ENCODE peak calls at places on chromosome 14, in nine cellular contexts. One of them, this sample, is unnamed.

GRCh38 chr14:105021656-105022275 is 883 bp upstream of the CDCA4 start:
- DNase-seq in tibial artery: no peak
- DNase-seq in activated B cell treated with CpG ODN at 0.5 μM for 24 hours: no peak
- DNase-seq in GM10248: no peak
- DNase-seq in kidney: peak
- DNase-seq in nephron progenitor cell: peak
- DNase-seq in AG09319: no peak
- DNase-seq in WTC11: peak
- DNase-seq in progenitor cell of endocrine pancreas: peak
- DNase-seq in this sample: no peak

GRCh38 chr14:22976620-22977433 is 5.5 kb downstream of the AJUBA start:
- DNase-seq in GM10248: no peak
- DNase-seq in nephron progenitor cell: no peak
- DNase-seq in AG09319: no peak
- DNase-seq in WTC11: no peak
- DNase-seq in tibial artery: no peak
- DNase-seq in progenitor cell of endocrine pancreas: no peak
- DNase-seq in activated B cell treated with CpG ODN at 0.5 μM for 24 hours: no peak
- DNase-seq in kidney: no peak
- DNase-seq in this sample: no peak

GRCh38 chr14:56172571-56172971 is 54.4 kb downstream of the PELI2 start:
- DNase-seq in kidney: no peak
- DNase-seq in GM10248: no peak
- DNase-seq in WTC11: no peak
- DNase-seq in AG09319: peak
- DNase-seq in tibial artery: no peak
- DNase-seq in activated B cell treated with CpG ODN at 0.5 μM for 24 hours: no peak
- DNase-seq in nephron progenitor cell: no peak
- DNase-seq in progenitor cell of endocrine pancreas: no peak
- DNase-seq in this sample: no peak

GRCh38 chr14:105313381-105314286 is 914 bp upstream of the PACS2 start:
- DNase-seq in WTC11: peak
- DNase-seq in activated B cell treated with CpG ODN at 0.5 μM for 24 hours: no peak
- DNase-seq in progenitor cell of endocrine pancreas: peak
- DNase-seq in tibial artery: peak
- DNase-seq in nephron progenitor cell: peak
- DNase-seq in GM10248: no peak
- DNase-seq in kidney: no peak
- DNase-seq in AG09319: no peak
- DNase-seq in this sample: no peak

GRCh38 chr14:77804592-77804991 is 4.7 kb downstream of the ADCK1 start:
- DNase-seq in tibial artery: no peak
- DNase-seq in AG09319: no peak
- DNase-seq in WTC11: peak
- DNase-seq in GM10248: peak
- DNase-seq in activated B cell treated with CpG ODN at 0.5 μM for 24 hours: no peak
- DNase-seq in progenitor cell of endocrine pancreas: no peak
- DNase-seq in kidney: no peak
- DNase-seq in nephron progenitor cell: no peak
- DNase-seq in this sample: peak

GRCh38 chr14:99374964-99375363 is 103.0 kb upstream of the BCL11B start:
- DNase-seq in nephron progenitor cell: no peak
- DNase-seq in tibial artery: no peak
- DNase-seq in kidney: no peak
- DNase-seq in AG09319: no peak
- DNase-seq in WTC11: no peak
- DNase-seq in progenitor cell of endocrine pancreas: no peak
- DNase-seq in activated B cell treated with CpG ODN at 0.5 μM for 24 hours: no peak
- DNase-seq in GM10248: no peak
- DNase-seq in this sample: no peak

GRCh38 chr14:83047436-83047835 is 1513.8 kb upstream of the SEL1L start:
- DNase-seq in GM10248: no peak
- DNase-seq in kidney: no peak
- DNase-seq in tibial artery: no peak
- DNase-seq in WTC11: no peak
- DNase-seq in activated B cell treated with CpG ODN at 0.5 μM for 24 hours: no peak
- DNase-seq in nephron progenitor cell: no peak
- DNase-seq in progenitor cell of endocrine pancreas: no peak
- DNase-seq in AG09319: no peak
- DNase-seq in this sample: no peak

GRCh38 chr14:50335989-50336391 is 23.9 kb downstream of the DMAC2L start:
- DNase-seq in GM10248: peak
- DNase-seq in activated B cell treated with CpG ODN at 0.5 μM for 24 hours: no peak
- DNase-seq in AG09319: no peak
- DNase-seq in WTC11: no peak
- DNase-seq in progenitor cell of endocrine pancreas: no peak
- DNase-seq in kidney: peak
- DNase-seq in nephron progenitor cell: peak
- DNase-seq in tibial artery: no peak
- DNase-seq in this sample: peak

GRCh38 chr14:75125617-75126016 is 1.2 kb downstream of the NEK9 start:
- DNase-seq in activated B cell treated with CpG ODN at 0.5 μM for 24 hours: no peak
- DNase-seq in nephron progenitor cell: no peak
- DNase-seq in WTC11: no peak
- DNase-seq in GM10248: no peak
- DNase-seq in kidney: no peak
- DNase-seq in progenitor cell of endocrine pancreas: no peak
- DNase-seq in AG09319: no peak
- DNase-seq in tibial artery: no peak
- DNase-seq in this sample: no peak

GRCh38 chr14:73242274-73242960 is 5.1 kb downstream of the PAPLN start:
- DNase-seq in progenitor cell of endocrine pancreas: no peak
- DNase-seq in kidney: no peak
- DNase-seq in GM10248: no peak
- DNase-seq in AG09319: no peak
- DNase-seq in activated B cell treated with CpG ODN at 0.5 μM for 24 hours: no peak
- DNase-seq in nephron progenitor cell: no peak
- DNase-seq in tibial artery: no peak
- DNase-seq in WTC11: no peak
- DNase-seq in this sample: peak

GRCh38 chr14:58882577-58883018 is 244.8 kb downstream of the DACT1 start:
- DNase-seq in activated B cell treated with CpG ODN at 0.5 μM for 24 hours: no peak
- DNase-seq in tibial artery: no peak
- DNase-seq in AG09319: peak
- DNase-seq in WTC11: no peak
- DNase-seq in nephron progenitor cell: peak
- DNase-seq in progenitor cell of endocrine pancreas: no peak
- DNase-seq in kidney: no peak
- DNase-seq in GM10248: no peak
- DNase-seq in this sample: no peak

GRCh38 chr14:58881433-58881832 is 243.7 kb downstream of the DACT1 start:
- DNase-seq in progenitor cell of endocrine pancreas: no peak
- DNase-seq in GM10248: no peak
- DNase-seq in WTC11: no peak
- DNase-seq in tibial artery: no peak
- DNase-seq in AG09319: no peak
- DNase-seq in activated B cell treated with CpG ODN at 0.5 μM for 24 hours: no peak
- DNase-seq in kidney: no peak
- DNase-seq in nephron progenitor cell: no peak
- DNase-seq in this sample: no peak

GRCh38 chr14:58878740-58879139 is 241.0 kb downstream of the DACT1 start:
- DNase-seq in kidney: no peak
- DNase-seq in GM10248: no peak
- DNase-seq in tibial artery: no peak
- DNase-seq in nephron progenitor cell: no peak
- DNase-seq in WTC11: no peak
- DNase-seq in progenitor cell of endocrine pancreas: no peak
- DNase-seq in AG09319: no peak
- DNase-seq in activated B cell treated with CpG ODN at 0.5 μM for 24 hours: no peak
- DNase-seq in this sample: no peak

GRCh38 chr14:58887931-58888330 is 250.2 kb downstream of the DACT1 start:
- DNase-seq in kidney: no peak
- DNase-seq in WTC11: no peak
- DNase-seq in AG09319: no peak
- DNase-seq in GM10248: no peak
- DNase-seq in tibial artery: no peak
- DNase-seq in nephron progenitor cell: no peak
- DNase-seq in activated B cell treated with CpG ODN at 0.5 μM for 24 hours: no peak
- DNase-seq in progenitor cell of endocrine pancreas: no peak
- DNase-seq in this sample: no peak

DNA sequence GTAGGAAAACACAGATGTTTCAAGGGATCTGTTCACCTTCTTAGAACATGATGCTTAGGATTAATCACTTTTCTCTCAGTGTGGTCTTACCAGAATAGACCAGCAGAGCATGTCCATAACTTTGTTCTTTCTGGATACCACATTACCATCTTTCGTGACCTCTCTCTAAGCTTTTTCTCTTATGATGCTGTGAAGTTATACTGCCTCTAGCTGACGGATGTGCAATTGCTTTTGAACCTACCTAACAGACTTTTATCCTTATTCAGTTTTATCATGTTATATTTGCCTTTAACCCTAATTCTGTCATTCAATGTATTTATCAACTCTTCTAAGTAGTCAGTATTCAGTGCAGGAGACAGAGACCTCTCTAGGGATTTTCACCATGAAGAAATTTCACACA is 246.7 kb downstream of the DACT1 start:
- DNase-seq in GM10248: no peak
- DNase-seq in nephron progenitor cell: no peak
- DNase-seq in WTC11: no peak
- DNase-seq in activated B cell treated with CpG ODN at 0.5 μM for 24 hours: no peak
- DNase-seq in kidney: no peak
- DNase-seq in tibial artery: no peak
- DNase-seq in AG09319: no peak
- DNase-seq in progenitor cell of endocrine pancreas: no peak
- DNase-seq in this sample: no peak
- TF ChIP-seq CTCF in GM10248: peak
- TF ChIP-seq CTCF in nephron progenitor cell: no peak
- TF ChIP-seq CTCF in WTC11: no peak
- TF ChIP-seq CTCF in activated B cell treated with CpG ODN at 0.5 μM for 24 hours: no peak
- TF ChIP-seq CTCF in kidney: no peak
- TF ChIP-seq CTCF in tibial artery: no peak
- TF ChIP-seq CTCF in AG09319: no peak
- TF ChIP-seq CTCF in progenitor cell of endocrine pancreas: peak
- TF ChIP-seq CTCF in this sample: no peak

GRCh38 chr14:32513571-32514009 is 184.5 kb downstream of the AKAP6 start:
- DNase-seq in progenitor cell of endocrine pancreas: no peak
- DNase-seq in AG09319: no peak
- DNase-seq in tibial artery: no peak
- DNase-seq in activated B cell treated with CpG ODN at 0.5 μM for 24 hours: no peak
- DNase-seq in WTC11: no peak
- DNase-seq in GM10248: no peak
- DNase-seq in nephron progenitor cell: no peak
- DNase-seq in kidney: no peak
- DNase-seq in this sample: no peak
- TF ChIP-seq CTCF in progenitor cell of endocrine pancreas: peak
- TF ChIP-seq CTCF in AG09319: peak
- TF ChIP-seq CTCF in tibial artery: peak
- TF ChIP-seq CTCF in activated B cell treated with CpG ODN at 0.5 μM for 24 hours: no peak
- TF ChIP-seq CTCF in WTC11: peak
- TF ChIP-seq CTCF in GM10248: peak
- TF ChIP-seq CTCF in nephron progenitor cell: peak
- TF ChIP-seq CTCF in kidney: peak
- TF ChIP-seq CTCF in this sample: no peak

GRCh38 chr14:102498005-102498677 is 11.4 kb downstream of the ANKRD9 start:
- DNase-seq in progenitor cell of endocrine pancreas: no peak
- DNase-seq in AG09319: no peak
- DNase-seq in activated B cell treated with CpG ODN at 0.5 μM for 24 hours: no peak
- DNase-seq in kidney: no peak
- DNase-seq in WTC11: peak
- DNase-seq in GM10248: no peak
- DNase-seq in tibial artery: no peak
- DNase-seq in nephron progenitor cell: no peak
- DNase-seq in this sample: no peak
- TF ChIP-seq CTCF in progenitor cell of endocrine pancreas: peak
- TF ChIP-seq CTCF in AG09319: no peak
- TF ChIP-seq CTCF in activated B cell treated with CpG ODN at 0.5 μM for 24 hours: no peak
- TF ChIP-seq CTCF in kidney: no peak
- TF ChIP-seq CTCF in WTC11: peak
- TF ChIP-seq CTCF in GM10248: peak
- TF ChIP-seq CTCF in tibial artery: no peak
- TF ChIP-seq CTCF in nephron progenitor cell: no peak
- TF ChIP-seq CTCF in this sample: no peak

GRCh38 chr14:102759416-102759815 is 17.8 kb upstream of the TRAF3 start:
- DNase-seq in tibial artery: no peak
- DNase-seq in GM10248: no peak
- DNase-seq in progenitor cell of endocrine pancreas: no peak
- DNase-seq in AG09319: no peak
- DNase-seq in kidney: no peak
- DNase-seq in activated B cell treated with CpG ODN at 0.5 μM for 24 hours: no peak
- DNase-seq in nephron progenitor cell: no peak
- DNase-seq in WTC11: no peak
- DNase-seq in this sample: no peak
- TF ChIP-seq CTCF in tibial artery: no peak
- TF ChIP-seq CTCF in GM10248: no peak
- TF ChIP-seq CTCF in progenitor cell of endocrine pancreas: no peak
- TF ChIP-seq CTCF in AG09319: no peak
- TF ChIP-seq CTCF in kidney: no peak
- TF ChIP-seq CTCF in activated B cell treated with CpG ODN at 0.5 μM for 24 hours: no peak
- TF ChIP-seq CTCF in nephron progenitor cell: no peak
- TF ChIP-seq CTCF in WTC11: no peak
- TF ChIP-seq CTCF in this sample: no peak

DNA sequence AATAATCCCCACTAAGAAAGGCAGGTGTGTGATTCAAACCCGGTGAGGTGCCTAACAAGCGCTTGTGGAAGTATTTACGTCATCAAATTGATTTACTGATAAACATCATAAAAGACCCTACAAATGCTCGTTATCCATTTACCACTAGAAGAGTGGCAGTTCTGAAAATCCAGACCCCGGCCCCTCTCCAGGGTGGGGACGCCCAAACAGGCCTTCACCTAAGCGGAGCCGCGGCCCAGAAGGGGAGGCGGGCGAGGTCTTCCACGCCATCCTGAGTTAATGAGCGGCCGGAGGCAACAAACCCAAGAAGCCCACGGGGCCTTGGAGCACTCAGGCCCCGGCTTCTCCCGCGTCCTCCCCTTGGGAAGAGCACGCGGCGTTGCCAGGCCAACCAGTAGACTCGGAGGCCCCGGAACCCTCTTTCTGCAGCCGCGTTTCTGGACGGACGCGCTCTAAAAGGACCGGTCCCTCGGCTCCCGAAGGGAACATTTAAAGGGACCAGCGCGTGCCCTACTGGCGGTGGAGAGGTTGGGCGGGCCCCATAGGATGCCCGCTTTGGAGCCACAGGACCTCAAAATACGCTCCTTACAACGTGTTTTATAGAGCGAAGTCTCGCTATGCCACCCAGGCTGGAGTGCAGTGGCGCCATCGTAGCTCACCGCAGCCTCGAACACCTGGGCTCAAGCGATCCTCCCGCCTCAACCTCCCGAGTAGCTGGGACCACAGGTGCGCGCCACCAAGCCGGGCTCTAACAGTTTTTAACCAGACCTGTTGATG is 3.5 kb downstream of the PTPN21 start:
- DNase-seq in progenitor cell of endocrine pancreas: peak
- DNase-seq in activated B cell treated with CpG ODN at 0.5 μM for 24 hours: peak
- DNase-seq in WTC11: peak
- DNase-seq in nephron progenitor cell: peak
- DNase-seq in GM10248: peak
- DNase-seq in kidney: peak
- DNase-seq in AG09319: peak
- DNase-seq in tibial artery: peak
- DNase-seq in this sample: no peak
- TF ChIP-seq CTCF in progenitor cell of endocrine pancreas: peak
- TF ChIP-seq CTCF in activated B cell treated with CpG ODN at 0.5 μM for 24 hours: no peak
- TF ChIP-seq CTCF in WTC11: no peak
- TF ChIP-seq CTCF in nephron progenitor cell: no peak
- TF ChIP-seq CTCF in GM10248: no peak
- TF ChIP-seq CTCF in kidney: peak
- TF ChIP-seq CTCF in AG09319: peak
- TF ChIP-seq CTCF in tibial artery: peak
- TF ChIP-seq CTCF in this sample: no peak

GRCh38 chr14:65382586-65382985 is 29.9 kb upstream of the FUT8 start:
- DNase-seq in tibial artery: no peak
- DNase-seq in WTC11: no peak
- DNase-seq in progenitor cell of endocrine pancreas: no peak
- DNase-seq in AG09319: no peak
- DNase-seq in nephron progenitor cell: no peak
- DNase-seq in activated B cell treated with CpG ODN at 0.5 μM for 24 hours: no peak
- DNase-seq in GM10248: no peak
- DNase-seq in kidney: no peak
- DNase-seq in this sample: no peak
- TF ChIP-seq CTCF in tibial artery: no peak
- TF ChIP-seq CTCF in WTC11: no peak
- TF ChIP-seq CTCF in progenitor cell of endocrine pancreas: no peak
- TF ChIP-seq CTCF in AG09319: no peak
- TF ChIP-seq CTCF in nephron progenitor cell: no peak
- TF ChIP-seq CTCF in activated B cell treated with CpG ODN at 0.5 μM for 24 hours: no peak
- TF ChIP-seq CTCF in GM10248: no peak
- TF ChIP-seq CTCF in kidney: no peak
- TF ChIP-seq CTCF in this sample: no peak

This sample was measured in GM20000.